ENCODE peak calls at places on chromosomes 5 and 9, in five cellular contexts. O, L, W, J and I are unnamed samples.

GRCh38 chr5:160463775-160464465 is 42.3 kb downstream of the PTTG1 start:
- DNase-seq in O (no peak), L (peak), W (no peak), J (no peak), I (no peak)

GRCh38 chr5:38931731-38932130 is 85.9 kb downstream of the OSMR start:
- DNase-seq in O (no peak), L (no peak), W (no peak), J (no peak), I (no peak)

GRCh38 chr9:7058539-7058938 is 300.8 kb downstream of the KDM4C start:
- DNase-seq in O (no peak), L (peak), W (no peak), J (no peak), I (no peak)

GRCh38 chr9:79592736-79593493 is 21.1 kb downstream of the TLE4 start:
- DNase-seq in O (no peak), L (no peak), W (peak), J (no peak), I (no peak)

GRCh38 chr5:95870105-95870672 is 47.7 kb upstream of the GLRX start:
- DNase-seq in O (no peak), L (peak), W (peak), J (no peak), I (peak)

GRCh38 chr5:87831499-87831898 is 418.8 kb upstream of the CCNH start:
- DNase-seq in O (no peak), L (no peak), W (no peak), J (no peak), I (no peak)

GRCh38 chr9:14133394-14133793 is 180.5 kb downstream of the NFIB start:
- DNase-seq in O (no peak), L (peak), W (no peak), J (no peak), I (no peak)

GRCh38 chr9:115442054-115442453 is 324.1 kb upstream of the TNC start:
- DNase-seq in O (no peak), L (peak), W (no peak), J (no peak), I (no peak)

GRCh38 chr5:153520952-153521351 is 30.5 kb downstream of the GRIA1 start:
- DNase-seq in O (no peak), L (peak), W (no peak), J (no peak), I (no peak)

GRCh38 chr5:485113-485942 is 38.9 kb downstream of the SLC9A3 start:
- DNase-seq in O (no peak), L (no peak), W (no peak), J (no peak), I (no peak)

GRCh38 chr9:137309368-137310189 is 7.5 kb upstream of the NRARP start:
- DNase-seq in O (no peak), L (no peak), W (no peak), J (no peak), I (no peak)

GRCh38 chr9:74330487-74331214 is 166.5 kb upstream of the RORB start:
- DNase-seq in O (peak), L (no peak), W (no peak), J (no peak), I (no peak)

GRCh38 chr9:73152953-73153352 is 1.3 kb downstream of the ANXA1 start:
- DNase-seq in O (no peak), L (peak), W (no peak), J (no peak), I (no peak)

GRCh38 chr9:77977210-77977611 is 54.4 kb downstream of the GNAQ start:
- DNase-seq in O (peak), L (peak), W (peak), J (no peak), I (no peak)

GRCh38 chr9:112884086-112884485 is 6.6 kb downstream of the SLC46A2 start:
- DNase-seq in O (no peak), L (peak), W (no peak), J (no peak), I (no peak)

GRCh38 chr5:73986729-73987128 is 360.7 kb downstream of the ARHGEF28 start:
- DNase-seq in O (no peak), L (no peak), W (no peak), J (no peak), I (no peak)

GRCh38 chr9:110115868-110116542 is 92.0 kb downstream of the C9orf152 start:
- DNase-seq in O (no peak), L (peak), W (no peak), J (no peak), I (no peak)

GRCh38 chr5:22504411-22504810 is 348.7 kb downstream of the CDH12 start:
- DNase-seq in O (no peak), L (no peak), W (no peak), J (no peak), I (no peak)

GRCh38 chr9:114238919-114239879 is 83.7 kb upstream of the ORM1 start:
- DNase-seq in O (no peak), L (peak), W (no peak), J (no peak), I (no peak)
- TF ChIP-seq CTCF in O (peak), L (peak), W (no peak), J (no peak), I (no peak)

DNA sequence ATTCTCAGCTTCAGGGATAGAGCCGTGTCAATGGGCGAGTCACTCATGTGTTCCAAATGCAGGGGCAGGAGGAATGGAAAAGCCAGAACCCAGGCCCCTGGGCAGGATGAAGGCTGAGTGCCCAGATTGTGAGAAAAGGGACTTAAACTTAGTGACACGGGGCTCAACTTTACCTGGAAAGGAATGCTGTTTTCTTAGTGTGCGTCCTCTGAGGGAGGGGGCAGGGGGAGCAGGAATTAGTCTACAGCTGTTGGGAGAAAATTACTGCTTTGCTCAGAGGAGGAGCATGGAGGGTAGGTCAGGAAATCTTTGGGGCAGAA is 14.6 kb downstream of the HK3 start:
- DNase-seq in O (no peak), L (no peak), W (no peak), J (no peak), I (no peak)
- TF ChIP-seq CTCF in O (no peak), L (no peak), W (no peak), J (no peak), I (no peak)

GRCh38 chr5:72920690-72921089 is 35.2 kb upstream of the FCHO2 start:
- DNase-seq in O (no peak), L (peak), W (peak), J (no peak), I (no peak)
- TF ChIP-seq CTCF in O (peak), L (peak), W (peak), J (peak), I (no peak)

DNA sequence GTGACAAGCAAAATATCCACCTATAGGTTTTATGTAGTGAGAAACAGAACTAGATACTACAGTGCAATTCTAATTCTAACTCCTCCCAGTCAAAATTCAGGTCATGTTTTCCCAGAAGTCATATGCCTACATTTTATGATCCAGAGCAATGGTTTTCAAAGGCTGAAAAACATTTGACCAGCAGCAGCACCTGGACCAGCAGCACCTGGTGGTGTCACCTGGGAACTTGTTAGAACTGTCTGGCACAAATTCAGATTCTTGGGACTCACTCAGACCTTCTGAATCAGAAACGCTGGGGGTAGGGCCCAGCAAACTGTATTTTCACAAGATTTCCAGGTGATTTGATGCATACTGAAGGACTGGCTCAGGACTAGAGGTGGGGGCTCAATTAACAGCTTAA is 367.7 kb upstream of the RFX3 start:
- DNase-seq in O (no peak), L (no peak), W (no peak), J (no peak), I (no peak)
- TF ChIP-seq CTCF in O (no peak), L (no peak), W (no peak), J (no peak), I (no peak)

GRCh38 chr9:21825637-21826036 is 23.2 kb downstream of the MTAP start:
- DNase-seq in O (no peak), L (no peak), W (no peak), J (no peak), I (no peak)
- TF ChIP-seq CTCF in O (no peak), L (no peak), W (no peak), J (no peak), I (no peak)

GRCh38 chr9:87108639-87109038 is 161.3 kb upstream of the GAS1 start:
- DNase-seq in O (no peak), L (no peak), W (no peak), J (no peak), I (no peak)

GRCh38 chr9:87109182-87109581 is 161.9 kb upstream of the GAS1 start:
- DNase-seq in O (no peak), L (peak), W (no peak), J (no peak), I (no peak)

GRCh38 chr9:87109851-87110250 is 162.5 kb upstream of the GAS1 start:
- DNase-seq in O (no peak), L (no peak), W (no peak), J (no peak), I (no peak)

GRCh38 chr9:87111010-87111409 is 163.7 kb upstream of the GAS1 start:
- DNase-seq in O (no peak), L (no peak), W (no peak), J (no peak), I (no peak)

GRCh38 chr9:87107072-87107471 is 159.8 kb upstream of the GAS1 start:
- DNase-seq in O (no peak), L (no peak), W (no peak), J (no peak), I (no peak)
- TF ChIP-seq CTCF in O (peak), L (no peak), W (no peak), J (no peak), I (no peak)

GRCh38 chr5:133236541-133236951 is 184.7 kb downstream of the HSPA4 start:
- DNase-seq in O (peak), L (no peak), W (no peak), J (no peak), I (no peak)
- TF ChIP-seq CTCF in O (no peak), L (no peak), W (no peak), J (no peak), I (no peak)

DNA sequence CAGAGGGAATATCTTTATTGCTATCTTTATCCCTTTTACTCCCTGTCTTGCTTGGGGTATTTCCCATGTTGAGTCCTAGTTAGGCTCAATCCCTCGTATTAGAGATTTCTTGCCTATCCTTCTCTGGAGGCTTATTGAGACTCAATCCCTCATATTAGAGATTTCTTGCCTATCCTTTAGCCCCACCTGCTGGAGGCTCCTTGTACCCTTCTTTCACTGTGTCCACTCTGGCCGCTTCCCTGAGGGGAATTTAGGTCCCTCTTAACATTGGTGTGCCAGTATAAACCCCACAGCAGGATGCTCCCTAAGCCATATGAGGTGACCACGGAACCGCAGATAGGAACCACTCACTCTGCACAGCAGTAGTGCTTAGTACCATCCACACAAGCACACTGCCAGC is 110.7 kb upstream of the MAMDC2 start:
- DNase-seq in O (no peak), L (no peak), W (peak), J (no peak), I (no peak)
- TF ChIP-seq CTCF in O (no peak), L (peak), W (peak), J (no peak), I (no peak)

GRCh38 chr9:38068866-38069628 is at the start of gene SHB:
- DNase-seq in O (peak), L (peak), W (peak), J (peak), I (peak)
- TF ChIP-seq CTCF in O (peak), L (no peak), W (no peak), J (no peak), I (no peak)